ENCODE peak calls at places on chromosomes 13 and 19, in seven cellular contexts. N is tibial artery, M is hepatocyte, Q is upper lobe of right lung, L is heart right ventricle, U is psoas muscle, C is A549. V is an unnamed sample.

GRCh38 chr13:23608704-23609413 is 38.6 kb downstream of the TNFRSF19 start:
- DNase-seq in N (peak), M (no peak), Q (no peak), L (peak), U (peak), C (no peak), V (no peak)

GRCh38 chr13:46639033-46639981 is 86.3 kb downstream of the LRCH1 start:
- DNase-seq in N (no peak), M (peak), Q (no peak), L (no peak), U (no peak), C (no peak), V (no peak)

GRCh38 chr13:43981091-43981490 is 101.4 kb downstream of the LACC1 start:
- DNase-seq in N (no peak), M (no peak), Q (no peak), L (no peak), U (no peak), C (no peak), V (no peak)

GRCh38 chr13:90321281-90321931 is 1026.1 kb upstream of the MIR17HG start:
- DNase-seq in N (no peak), M (no peak), Q (no peak), L (no peak), U (no peak), C (no peak), V (no peak)

GRCh38 chr13:111984349-111984748 is 82.6 kb upstream of the SOX1 start:
- DNase-seq in N (no peak), M (no peak), Q (no peak), L (no peak), U (no peak), C (no peak), V (no peak)

GRCh38 chr13:37149380-37149779 is 43.9 kb upstream of the CSNK1A1L start:
- DNase-seq in N (no peak), M (no peak), Q (no peak), L (no peak), U (no peak), C (no peak), V (no peak)

GRCh38 chr13:97586941-97587340 is 153.0 kb downstream of the RAP2A start:
- DNase-seq in N (no peak), M (no peak), Q (no peak), L (no peak), U (no peak), C (no peak), V (no peak)

GRCh38 chr19:7434391-7434790 is 54.4 kb downstream of the PEX11G start:
- DNase-seq in N (no peak), M (no peak), Q (no peak), L (no peak), U (no peak), C (no peak), V (no peak)

GRCh38 chr19:1941146-1942077 is at the start of gene CSNK1G2:
- DNase-seq in N (no peak), M (no peak), Q (peak), L (no peak), U (no peak), C (no peak), V (no peak)

GRCh38 chr13:25990801-25991200 is 61.0 kb downstream of the SHISA2 start:
- DNase-seq in N (no peak), M (no peak), Q (no peak), L (no peak), U (no peak), C (no peak), V (no peak)

GRCh38 chr13:51397262-51397933 is 55.4 kb downstream of the INTS6 start:
- DNase-seq in N (peak), M (peak), Q (no peak), L (no peak), U (peak), C (no peak), V (no peak)

GRCh38 chr19:48500830-48501445 is 10.7 kb downstream of the LMTK3 start:
- DNase-seq in N (no peak), M (no peak), Q (no peak), L (no peak), U (no peak), C (no peak), V (no peak)

GRCh38 chr13:110249326-110249725 is 57.6 kb downstream of the COL4A1 start:
- DNase-seq in N (no peak), M (no peak), Q (no peak), L (no peak), U (peak), C (no peak), V (no peak)

GRCh38 chr13:53783466-53783865 is 754.9 kb downstream of the OLFM4 start:
- DNase-seq in N (no peak), M (peak), Q (no peak), L (no peak), U (no peak), C (no peak), V (no peak)

GRCh38 chr19:19488041-19488874 is 27.1 kb downstream of the TSSK6 start:
- DNase-seq in N (no peak), M (peak), Q (no peak), L (peak), U (peak), C (no peak), V (no peak)

GRCh38 chr19:39183100-39183499 is 13.7 kb upstream of the NCCRP1 start:
- DNase-seq in N (no peak), M (no peak), Q (no peak), L (no peak), U (no peak), C (no peak), V (no peak)

GRCh38 chr19:16209266-16209665 is 11.6 kb downstream of the AP1M1 start:
- DNase-seq in N (no peak), M (no peak), Q (peak), L (no peak), U (no peak), C (no peak), V (no peak)

GRCh38 chr13:43132228-43132627 is 108.8 kb downstream of the DNAJC15 start:
- DNase-seq in N (no peak), M (peak), Q (no peak), L (peak), U (no peak), C (peak), V (no peak)

GRCh38 chr19:38805180-38805579 is 7.6 kb downstream of the LGALS4 start:
- DNase-seq in N (no peak), M (no peak), Q (no peak), L (no peak), U (no peak), C (peak), V (no peak)

GRCh38 chr19:35879770-35880317 is 11.5 kb downstream of the APLP1 start:
- DNase-seq in N (peak), M (peak), Q (peak), L (peak), U (peak), C (peak), V (peak)

GRCh38 chr13:39364797-39365468 is 238.1 kb downstream of the LHFPL6 start:
- DNase-seq in N (no peak), M (peak), Q (no peak), L (no peak), U (no peak), C (no peak), V (no peak)

GRCh38 chr13:60617863-60618733 is 221.1 kb downstream of the TDRD3 start:
- DNase-seq in N (no peak), M (peak), Q (no peak), L (no peak), U (no peak), C (no peak), V (no peak)

GRCh38 chr19:38550376-38550775 is 67.4 kb downstream of the MAP4K1 start:
- DNase-seq in N (no peak), M (no peak), Q (no peak), L (no peak), U (peak), C (no peak), V (no peak)

GRCh38 chr19:39471756-39472536 is 8.7 kb upstream of the TIMM50 start:
- DNase-seq in N (no peak), M (no peak), Q (no peak), L (no peak), U (peak), C (no peak), V (no peak)

GRCh38 chr19:49474545-49474930 is 523 bp downstream of the FLT3LG start:
- DNase-seq in N (no peak), M (peak), Q (no peak), L (no peak), U (no peak), C (no peak), V (no peak)

GRCh38 chr19:48644839-48645651 is 942 bp downstream of the CA11 start:
- DNase-seq in N (peak), M (peak), Q (peak), L (peak), U (peak), C (peak), V (peak)

GRCh38 chr19:50557009-50557613 is 11.1 kb downstream of the LRRC4B start:
- DNase-seq in N (no peak), M (peak), Q (no peak), L (no peak), U (peak), C (no peak), V (no peak)

GRCh38 chr19:1651061-1651547 is 1.3 kb downstream of the TCF3 start:
- DNase-seq in N (no peak), M (peak), Q (no peak), L (no peak), U (no peak), C (no peak), V (no peak)

GRCh38 chr19:6274756-6275155 is 5.0 kb downstream of the MLLT1 start:
- DNase-seq in N (no peak), M (no peak), Q (no peak), L (no peak), U (peak), C (no peak), V (no peak)

GRCh38 chr13:113766035-113766800 is 7.2 kb downstream of the TMEM255B start:
- DNase-seq in N (no peak), M (no peak), Q (peak), L (no peak), U (peak), C (no peak), V (no peak)

GRCh38 chr13:80630685-80631121 is 289.8 kb upstream of the SPRY2 start:
- DNase-seq in N (peak), M (no peak), Q (no peak), L (peak), U (no peak), C (no peak), V (no peak)

GRCh38 chr19:49997709-49998108 is 27.5 kb downstream of the VRK3 start:
- DNase-seq in N (no peak), M (no peak), Q (no peak), L (no peak), U (no peak), C (peak), V (no peak)

GRCh38 chr13:35940734-35941133 is 190.4 kb downstream of the DCLK1 start:
- DNase-seq in N (no peak), M (no peak), Q (no peak), L (no peak), U (no peak), C (no peak), V (no peak)

GRCh38 chr13:21936674-21937073 is 265.8 kb downstream of the FGF9 start:
- DNase-seq in N (no peak), M (no peak), Q (no peak), L (no peak), U (no peak), C (no peak), V (no peak)

GRCh38 chr13:50222569-50223332 is 207.5 kb downstream of the KCNRG start:
- DNase-seq in N (peak), M (peak), Q (peak), L (peak), U (peak), C (no peak), V (peak)

GRCh38 chr19:28710278-28710677 is 502.7 kb downstream of the UQCRFS1 start:
- DNase-seq in N (no peak), M (peak), Q (no peak), L (no peak), U (no peak), C (peak), V (no peak)

GRCh38 chr13:103762523-103762922 is 696.3 kb upstream of the SLC10A2 start:
- DNase-seq in N (no peak), M (no peak), Q (no peak), L (no peak), U (no peak), C (no peak), V (no peak)

GRCh38 chr19:49557641-49558325 is 22.6 kb downstream of the NOSIP start:
- DNase-seq in N (no peak), M (no peak), Q (no peak), L (no peak), U (no peak), C (no peak), V (no peak)

GRCh38 chr19:55640577-55641375 is at the start of gene ZNF580:
- DNase-seq in N (no peak), M (peak), Q (peak), L (peak), U (peak), C (peak), V (no peak)

GRCh38 chr19:40584007-40584406 is 7.3 kb downstream of the SHKBP1 start:
- DNase-seq in N (no peak), M (no peak), Q (no peak), L (no peak), U (no peak), C (no peak), V (no peak)
- TF ChIP-seq CTCF in N (no peak), M (no peak), Q (no peak), L (no peak), U (no peak), C (peak), V (no peak)

GRCh38 chr13:61756031-61756430 is 340.4 kb upstream of the PCDH20 start:
- DNase-seq in N (no peak), M (no peak), Q (no peak), L (no peak), U (no peak), C (no peak), V (no peak)

GRCh38 chr13:61751039-61751438 is 335.4 kb upstream of the PCDH20 start:
- DNase-seq in N (no peak), M (no peak), Q (no peak), L (no peak), U (no peak), C (no peak), V (no peak)
- TF ChIP-seq CTCF in N (no peak), M (no peak), Q (no peak), L (no peak), U (no peak), C (no peak), V (no peak)

GRCh38 chr19:43560687-43561086 is 14.6 kb downstream of the XRCC1 start:
- DNase-seq in N (no peak), M (no peak), Q (no peak), L (no peak), U (no peak), C (peak), V (no peak)
- TF ChIP-seq CTCF in N (no peak), M (no peak), Q (no peak), L (no peak), U (no peak), C (peak), V (no peak)

GRCh38 chr19:5271145-5271544 is 69.5 kb downstream of the PTPRS start:
- DNase-seq in N (no peak), M (no peak), Q (no peak), L (no peak), U (no peak), C (peak), V (no peak)
- TF ChIP-seq CTCF in N (no peak), M (peak), Q (no peak), L (no peak), U (no peak), C (no peak), V (no peak)

GRCh38 chr13:27869436-27870090 is 50.2 kb upstream of the PDX1 start:
- DNase-seq in N (no peak), M (no peak), Q (no peak), L (no peak), U (no peak), C (no peak), V (no peak)
- TF ChIP-seq CTCF in N (no peak), M (no peak), Q (no peak), L (no peak), U (no peak), C (peak), V (no peak)

GRCh38 chr13:31408927-31409326 is 209.2 kb downstream of the B3GLCT start:
- DNase-seq in N (no peak), M (no peak), Q (no peak), L (no peak), U (no peak), C (no peak), V (no peak)

GRCh38 chr13:31413531-31413930 is 213.8 kb downstream of the B3GLCT start:
- DNase-seq in N (no peak), M (no peak), Q (no peak), L (no peak), U (no peak), C (no peak), V (no peak)

GRCh38 chr13:31409678-31410356 is 210.0 kb downstream of the B3GLCT start:
- DNase-seq in N (no peak), M (peak), Q (no peak), L (no peak), U (no peak), C (no peak), V (no peak)
- TF ChIP-seq CTCF in N (no peak), M (peak), Q (no peak), L (no peak), U (no peak), C (no peak), V (no peak)

GRCh38 chr13:24627090-24627714 is 53.0 kb upstream of the ATP12A start:
- DNase-seq in N (no peak), M (peak), Q (no peak), L (no peak), U (no peak), C (peak), V (no peak)
- TF ChIP-seq CTCF in N (peak), M (peak), Q (peak), L (peak), U (no peak), C (peak), V (no peak)